ENCODE peak calls at places on chromosomes 2 and 18, in six cellular contexts. K, O, D, J, S and Q are unnamed samples.

GRCh38 chr2:225122582-225123486 is 80.6 kb upstream of the DOCK10 start:
- DNase-seq in O (peak; percentile 30), K (peak; percentile 21), J (no peak), D (peak; percentile 29), S (no peak), Q (no peak)

GRCh38 chr2:240564571-240565266 is 3.6 kb upstream of the RNPEPL1 start:
- DNase-seq in D (no peak), S (no peak), O (peak; percentile 61), J (no peak), K (no peak), Q (peak; percentile 22)

GRCh38 chr18:33316146-33316587 is 124.4 kb downstream of the CCDC178 start:
- DNase-seq in S (no peak), K (no peak), D (no peak), O (no peak), J (no peak), Q (no peak)

GRCh38 chr2:128489580-128490273 is 171.1 kb upstream of the HS6ST1 start:
- DNase-seq in S (no peak), D (no peak), O (no peak), K (no peak), J (no peak), Q (peak; percentile 30)

GRCh38 chr2:196131949-196132925 is 39.1 kb downstream of the STK17B start:
- DNase-seq in O (peak; percentile 39), K (peak; percentile 51), J (no peak), D (no peak), S (no peak), Q (peak; percentile 66)

GRCh38 chr2:45412754-45413379 is 198.2 kb downstream of the SRBD1 start:
- DNase-seq in S (no peak), O (no peak), D (no peak), J (no peak), K (no peak), Q (no peak)

GRCh38 chr2:233974530-233975071 is 57.4 kb downstream of the TRPM8 start:
- DNase-seq in S (no peak), O (no peak), J (no peak), K (no peak), D (no peak), Q (no peak)

GRCh38 chr2:51995293-51995692 is 963.4 kb upstream of the NRXN1 start:
- DNase-seq in J (no peak), O (no peak), S (no peak), K (no peak), D (no peak), Q (no peak)

GRCh38 chr18:50405582-50406271 is 30.9 kb downstream of the SKA1 start:
- DNase-seq in O (no peak), D (no peak), J (no peak), K (no peak), S (no peak), Q (no peak)

GRCh38 chr2:48187503-48187902 is 281.2 kb upstream of the FBXO11 start:
- DNase-seq in D (no peak), S (no peak), J (no peak), K (no peak), O (no peak), Q (no peak)

DNA sequence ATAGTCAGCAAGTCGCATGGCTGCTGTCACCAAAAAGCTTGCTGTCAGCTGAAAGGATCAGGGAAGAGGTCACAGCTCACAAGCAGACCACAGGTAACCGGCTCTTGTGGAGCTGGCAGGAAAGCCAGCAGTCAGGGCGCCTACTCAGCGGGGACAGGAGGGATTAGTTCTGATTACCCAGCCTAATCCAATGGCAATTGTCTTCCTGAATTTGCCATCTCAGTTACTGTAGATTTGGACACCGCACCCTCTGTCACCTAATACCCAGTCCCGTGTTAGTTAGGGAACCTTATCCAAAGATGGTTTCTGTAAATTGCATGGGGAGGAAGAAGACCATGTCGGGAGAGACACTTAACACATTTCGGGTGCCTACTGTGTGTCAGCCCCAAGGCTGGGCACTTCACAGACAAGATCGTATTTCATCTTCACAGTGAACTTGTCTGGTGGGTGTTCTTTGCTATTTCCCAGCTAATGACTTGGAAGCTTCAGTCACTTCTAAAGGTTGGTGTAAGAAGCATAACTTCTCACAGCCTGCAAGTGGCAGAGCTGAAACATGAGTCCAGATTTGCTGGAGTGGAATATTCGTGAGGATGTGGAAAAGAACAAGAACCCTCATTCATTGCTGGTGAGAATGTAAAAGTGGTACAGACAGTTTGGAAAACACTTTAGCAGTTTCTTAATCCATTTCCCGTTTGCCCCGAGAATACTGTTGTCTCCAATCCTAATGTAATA is 9.9 kb downstream of the ALPK2 start:
- DNase-seq in S (no peak), K (no peak), J (no peak), D (no peak), O (no peak), Q (no peak)
- TF ChIP-seq CTCF in S (peak; percentile 13), K (no peak), J (no peak), D (no peak), O (no peak), Q (no peak)

DNA sequence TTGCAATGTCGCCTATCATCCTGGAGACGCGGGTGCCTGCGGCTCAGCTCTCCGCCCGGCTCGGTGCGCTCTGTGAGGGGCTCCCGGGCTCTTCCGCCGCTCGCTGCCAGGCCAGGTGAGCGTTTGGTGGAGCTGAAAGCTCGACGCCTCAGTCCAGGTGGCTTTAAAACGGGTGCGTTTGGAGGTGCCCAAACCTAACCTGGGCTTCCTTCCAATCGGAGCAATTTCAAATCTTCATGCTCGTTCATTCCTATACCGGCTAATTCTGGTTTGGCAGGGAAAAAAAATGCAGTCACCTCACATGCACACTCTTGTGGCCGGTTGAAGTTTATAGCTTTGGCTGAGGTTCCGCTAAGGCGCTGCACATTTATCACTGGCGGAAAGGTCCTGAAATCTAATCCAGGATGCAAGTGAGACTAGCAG is at the start of gene SLC16A14:
- DNase-seq in D (peak; percentile 4), S (peak; percentile 26), J (peak; percentile 7), K (no peak), O (peak; percentile 28), Q (no peak)
- TF ChIP-seq CTCF in D (peak; percentile 40), S (peak; percentile 43), J (peak; percentile 31), K (no peak), O (no peak), Q (no peak)

DNA sequence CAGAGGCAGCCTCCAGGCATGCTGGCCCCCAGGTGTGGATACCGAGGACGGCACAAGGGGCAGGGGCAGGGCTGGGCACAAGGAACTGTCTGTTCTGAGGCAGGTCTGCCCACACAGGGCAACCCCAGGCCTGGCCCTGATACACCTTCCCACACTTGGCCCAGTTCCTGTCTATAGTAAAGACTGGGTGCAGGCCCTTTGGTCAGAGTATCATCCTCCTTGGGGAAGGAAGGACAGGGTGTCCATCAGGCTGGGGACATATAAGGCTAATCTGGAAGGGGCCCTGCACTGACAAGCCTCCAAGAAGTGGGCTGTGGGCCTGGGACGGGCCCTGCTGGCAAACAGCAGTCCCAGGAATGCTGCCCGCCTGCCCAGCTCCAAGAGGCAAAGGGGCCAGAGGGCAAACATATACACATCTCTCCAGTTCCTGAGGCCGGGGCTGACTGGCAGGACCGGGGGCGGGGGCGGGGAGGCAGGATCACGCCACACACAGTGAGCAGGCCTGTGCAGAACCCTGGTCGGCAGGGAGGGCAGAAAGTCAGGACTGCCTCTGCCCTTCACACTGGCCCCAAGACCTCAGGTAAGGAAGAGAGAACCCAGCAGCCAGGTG is 18.9 kb downstream of the SDC1 start:
- DNase-seq in J (no peak), D (no peak), K (no peak), O (no peak), S (no peak), Q (no peak)
- TF ChIP-seq CTCF in J (no peak), D (no peak), K (no peak), O (no peak), S (no peak), Q (no peak)

DNA sequence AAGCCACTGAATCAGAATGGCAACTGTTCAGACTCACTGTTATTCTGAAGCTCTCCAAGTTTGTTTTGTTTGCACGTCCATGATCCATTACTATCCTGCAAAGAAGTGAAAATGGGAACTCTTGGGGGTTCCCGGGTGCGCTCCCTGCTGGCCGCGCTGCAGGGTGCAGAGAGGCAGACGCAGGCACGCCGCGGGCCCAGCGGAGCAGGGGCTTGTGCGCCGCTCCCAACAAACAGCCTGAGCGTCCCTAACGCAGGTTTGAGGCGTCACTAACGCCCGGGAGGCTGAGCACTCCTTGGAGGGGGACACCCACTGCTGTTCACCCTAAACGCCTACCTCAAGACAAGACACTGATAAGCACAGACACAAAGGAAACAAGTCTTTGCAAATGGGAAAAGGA is 14.3 kb upstream of the PIEZO2 start:
- DNase-seq in K (peak; percentile 72), O (peak; percentile 23), D (peak; percentile 40), J (no peak), S (no peak), Q (no peak)
- TF ChIP-seq CTCF in K (peak; percentile 69), O (peak; percentile 59), D (peak; percentile 68), J (peak; percentile 88), S (peak; percentile 59), Q (no peak)

GRCh38 chr2:27378096-27378808 is 2.3 kb downstream of the ZNF513 start:
- DNase-seq in S (no peak), J (no peak), D (no peak), O (no peak), K (no peak), Q (peak; percentile 42)
- TF ChIP-seq CTCF in S (peak; percentile 28), J (peak; percentile 24), D (no peak), O (no peak), K (no peak), Q (no peak)

GRCh38 chr2:191867507-191867847 is 20.6 kb upstream of the CAVIN2 start:
- DNase-seq in D (no peak), J (no peak), O (no peak), S (no peak), K (no peak), Q (no peak)

GRCh38 chr2:191870744-191871143 is 23.9 kb upstream of the CAVIN2 start:
- DNase-seq in K (no peak), D (no peak), S (no peak), O (no peak), J (no peak), Q (no peak)

GRCh38 chr2:191869781-191870180 is 22.9 kb upstream of the CAVIN2 start:
- DNase-seq in S (no peak), O (no peak), D (no peak), J (no peak), K (no peak), Q (no peak)

GRCh38 chr2:191866675-191867506 is 20.0 kb upstream of the CAVIN2 start:
- DNase-seq in K (no peak), O (no peak), J (no peak), S (peak; percentile 27), D (no peak), Q (peak; percentile 57)

DNA sequence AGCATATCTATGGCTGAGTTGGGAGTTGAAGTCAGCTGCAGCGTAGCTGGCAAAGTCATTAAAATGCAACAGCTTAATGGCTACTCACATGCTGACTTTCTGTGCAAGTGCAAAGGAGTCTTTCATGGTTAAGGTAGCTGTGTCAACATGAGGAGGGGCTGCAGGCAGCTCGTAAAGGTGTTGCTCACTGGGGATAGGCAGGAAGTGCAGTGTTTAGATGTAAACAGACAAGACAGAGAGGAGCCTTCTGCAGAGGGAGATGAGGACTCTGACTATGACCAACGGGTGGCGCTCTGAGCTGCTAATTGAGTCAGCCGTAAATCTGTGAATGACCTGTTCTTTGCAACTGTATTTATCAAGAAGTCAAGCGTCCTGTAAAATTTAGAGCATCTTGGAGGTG is 22.3 kb upstream of the CAVIN2 start:
- DNase-seq in S (no peak), O (peak; percentile 60), D (peak; percentile 33), K (peak; percentile 81), J (peak; percentile 7), Q (no peak)
- TF ChIP-seq CTCF in S (peak; percentile 23), O (peak; percentile 46), D (peak; percentile 51), K (peak; percentile 55), J (peak; percentile 54), Q (peak; percentile 15)

GRCh38 chr2:59754336-59754735 is 799.1 kb downstream of the BCL11A start:
- DNase-seq in D (no peak), K (peak; percentile 25), O (peak; percentile 5), S (no peak), J (no peak), Q (peak; percentile 21)
- TF ChIP-seq CTCF in D (no peak), K (no peak), O (peak; percentile 9), S (peak; percentile 15), J (peak; percentile 13), Q (peak; percentile 18)